ENCODE peak calls at places on chromosomes 11 and 22, in five cellular contexts. One of them, this sample, is unnamed.

GRCh38 chr11:3840289-3840869 is 380 bp downstream of the RHOG start:
- DNase-seq in HepG2: no peak
- DNase-seq in endothelial cell of umbilical vein: peak; percentile 60
- DNase-seq in NB4: peak; percentile 70
- DNase-seq in K562: no peak
- DNase-seq in this sample: no peak

GRCh38 chr11:35919244-35919643 is 24.6 kb upstream of the LDLRAD3 start:
- DNase-seq in NB4: no peak
- DNase-seq in K562: no peak
- DNase-seq in endothelial cell of umbilical vein: peak; percentile 77
- DNase-seq in HepG2: no peak
- DNase-seq in this sample: no peak

GRCh38 chr22:20203142-20204099 is 52.6 kb upstream of the CCDC188 start:
- DNase-seq in endothelial cell of umbilical vein: peak; percentile 22
- DNase-seq in NB4: no peak
- DNase-seq in HepG2: peak; percentile 36
- DNase-seq in K562: peak; percentile 89
- DNase-seq in this sample: no peak

GRCh38 chr11:113817162-113817561 is 37.6 kb downstream of the CLDN25 start:
- DNase-seq in endothelial cell of umbilical vein: no peak
- DNase-seq in NB4: no peak
- DNase-seq in K562: no peak
- DNase-seq in HepG2: no peak
- DNase-seq in this sample: no peak

GRCh38 chr11:73996161-73996747 is 12.6 kb downstream of the UCP3 start:
- DNase-seq in NB4: no peak
- DNase-seq in HepG2: no peak
- DNase-seq in endothelial cell of umbilical vein: no peak
- DNase-seq in K562: no peak
- DNase-seq in this sample: no peak

GRCh38 chr22:25666308-25666707 is 75.7 kb upstream of the MYO18B start:
- DNase-seq in HepG2: peak; percentile 95
- DNase-seq in endothelial cell of umbilical vein: no peak
- DNase-seq in K562: no peak
- DNase-seq in NB4: peak; percentile 36
- DNase-seq in this sample: peak; percentile 19

GRCh38 chr11:2793781-2794418 is 91.7 kb downstream of the CDKN1C start:
- DNase-seq in K562: no peak
- DNase-seq in HepG2: no peak
- DNase-seq in endothelial cell of umbilical vein: no peak
- DNase-seq in NB4: no peak
- DNase-seq in this sample: no peak

GRCh38 chr11:43504316-43504950 is 145.7 kb downstream of the TTC17 start:
- DNase-seq in NB4: peak; percentile 23
- DNase-seq in K562: no peak
- DNase-seq in HepG2: peak; percentile 38
- DNase-seq in endothelial cell of umbilical vein: no peak
- DNase-seq in this sample: peak; percentile 39

GRCh38 chr11:94926698-94927237 is 46.6 kb downstream of the CWC15 start:
- DNase-seq in HepG2: no peak
- DNase-seq in endothelial cell of umbilical vein: peak; percentile 94
- DNase-seq in K562: no peak
- DNase-seq in NB4: peak; percentile 33
- DNase-seq in this sample: peak; percentile 5

GRCh38 chr11:129596361-129596760 is 219.3 kb upstream of the TMEM45B start:
- DNase-seq in endothelial cell of umbilical vein: no peak
- DNase-seq in HepG2: no peak
- DNase-seq in K562: no peak
- DNase-seq in NB4: no peak
- DNase-seq in this sample: no peak

GRCh38 chr11:26783997-26784396 is 62.1 kb upstream of the SLC5A12 start:
- DNase-seq in endothelial cell of umbilical vein: no peak
- DNase-seq in NB4: no peak
- DNase-seq in K562: no peak
- DNase-seq in HepG2: no peak
- DNase-seq in this sample: no peak

GRCh38 chr22:29692327-29692640 is 27.5 kb upstream of the CABP7 start:
- DNase-seq in HepG2: no peak
- DNase-seq in K562: no peak
- DNase-seq in endothelial cell of umbilical vein: no peak
- DNase-seq in NB4: no peak
- DNase-seq in this sample: no peak

GRCh38 chr11:126720539-126721235 is 279.9 kb downstream of the KIRREL3 start:
- DNase-seq in NB4: no peak
- DNase-seq in endothelial cell of umbilical vein: no peak
- DNase-seq in K562: no peak
- DNase-seq in HepG2: no peak
- DNase-seq in this sample: no peak

GRCh38 chr22:34975721-34976120 is 90.2 kb upstream of the ISX start:
- DNase-seq in K562: no peak
- DNase-seq in NB4: peak; percentile 20
- DNase-seq in endothelial cell of umbilical vein: no peak
- DNase-seq in HepG2: no peak
- DNase-seq in this sample: no peak

GRCh38 chr11:82995754-82996398 is 75.8 kb downstream of the RAB30 start:
- DNase-seq in endothelial cell of umbilical vein: no peak
- DNase-seq in HepG2: no peak
- DNase-seq in NB4: no peak
- DNase-seq in K562: no peak
- DNase-seq in this sample: no peak

GRCh38 chr11:10540546-10540914 is 457 bp downstream of the RNF141 start:
- DNase-seq in NB4: peak; percentile 51
- DNase-seq in K562: no peak
- DNase-seq in HepG2: peak; percentile 30
- DNase-seq in endothelial cell of umbilical vein: peak; percentile 58
- DNase-seq in this sample: no peak

GRCh38 chr11:64597671-64598101 is 6.7 kb downstream of the SLC22A12 start:
- DNase-seq in endothelial cell of umbilical vein: no peak
- DNase-seq in K562: no peak
- DNase-seq in HepG2: no peak
- DNase-seq in NB4: no peak
- DNase-seq in this sample: no peak

GRCh38 chr11:13341028-13341427 is 63.4 kb downstream of the BMAL1 start:
- DNase-seq in HepG2: no peak
- DNase-seq in NB4: peak; percentile 12
- DNase-seq in endothelial cell of umbilical vein: no peak
- DNase-seq in K562: no peak
- DNase-seq in this sample: no peak

GRCh38 chr22:17172172-17172833 is 13.2 kb upstream of the HDHD5 start:
- DNase-seq in HepG2: no peak
- DNase-seq in K562: no peak
- DNase-seq in endothelial cell of umbilical vein: no peak
- DNase-seq in NB4: no peak
- DNase-seq in this sample: no peak

GRCh38 chr11:123303924-123304323 is 108.9 kb upstream of the CLMP start:
- DNase-seq in NB4: peak; percentile 18
- DNase-seq in K562: no peak
- DNase-seq in HepG2: no peak
- DNase-seq in endothelial cell of umbilical vein: no peak
- DNase-seq in this sample: peak; percentile 5

GRCh38 chr11:2703487-2704141 is 3.8 kb upstream of the KCNQ1OT1 start:
- DNase-seq in K562: no peak
- DNase-seq in HepG2: no peak
- DNase-seq in endothelial cell of umbilical vein: no peak
- DNase-seq in NB4: peak; percentile 92
- DNase-seq in this sample: no peak

GRCh38 chr11:2217211-2218081 is 45.8 kb upstream of the TH start:
- DNase-seq in NB4: no peak
- DNase-seq in endothelial cell of umbilical vein: no peak
- DNase-seq in K562: no peak
- DNase-seq in HepG2: no peak
- DNase-seq in this sample: no peak

GRCh38 chr22:40525250-40525884 is 111.2 kb downstream of the MRTFA start:
- DNase-seq in endothelial cell of umbilical vein: peak; percentile 65
- DNase-seq in NB4: peak; percentile 62
- DNase-seq in HepG2: peak; percentile 31
- DNase-seq in K562: peak; percentile 20
- DNase-seq in this sample: peak; percentile 65

GRCh38 chr22:27795053-27795452 is 6.5 kb downstream of the MN1 start:
- DNase-seq in HepG2: no peak
- DNase-seq in K562: no peak
- DNase-seq in NB4: no peak
- DNase-seq in endothelial cell of umbilical vein: no peak
- DNase-seq in this sample: no peak

GRCh38 chr22:26585104-26585790 is 4.7 kb downstream of the TPST2 start:
- DNase-seq in NB4: no peak
- DNase-seq in K562: no peak
- DNase-seq in HepG2: no peak
- DNase-seq in endothelial cell of umbilical vein: peak; percentile 80
- DNase-seq in this sample: peak; percentile 22

GRCh38 chr11:128515766-128516466 is 71.4 kb downstream of the ETS1 start:
- DNase-seq in HepG2: no peak
- DNase-seq in NB4: no peak
- DNase-seq in K562: no peak
- DNase-seq in endothelial cell of umbilical vein: no peak
- DNase-seq in this sample: no peak

GRCh38 chr11:63917685-63918523 is 940 bp upstream of the RCOR2 start:
- DNase-seq in NB4: peak; percentile 83
- DNase-seq in endothelial cell of umbilical vein: no peak
- DNase-seq in HepG2: peak; percentile 43
- DNase-seq in K562: peak; percentile 75
- DNase-seq in this sample: peak; percentile 62

GRCh38 chr22:29041408-29041807 is 20.2 kb downstream of the C22orf31 start:
- DNase-seq in K562: no peak
- DNase-seq in HepG2: no peak
- DNase-seq in NB4: no peak
- DNase-seq in endothelial cell of umbilical vein: peak; percentile 56
- DNase-seq in this sample: no peak

GRCh38 chr11:71172680-71173079 is 79.7 kb downstream of the SHANK2 start:
- DNase-seq in endothelial cell of umbilical vein: no peak
- DNase-seq in HepG2: no peak
- DNase-seq in NB4: no peak
- DNase-seq in K562: no peak
- DNase-seq in this sample: no peak

GRCh38 chr22:19111140-19111539 is 11.1 kb downstream of the DGCR2 start:
- DNase-seq in NB4: peak; percentile 35
- DNase-seq in K562: peak; percentile 61
- DNase-seq in endothelial cell of umbilical vein: no peak
- DNase-seq in HepG2: no peak
- DNase-seq in this sample: no peak

GRCh38 chr11:132626446-132626845 is 905.9 kb downstream of the OPCML start:
- DNase-seq in endothelial cell of umbilical vein: no peak
- DNase-seq in NB4: no peak
- DNase-seq in K562: no peak
- DNase-seq in HepG2: no peak
- DNase-seq in this sample: no peak
- TF ChIP-seq MYC in endothelial cell of umbilical vein: no peak
- TF ChIP-seq MYC in NB4: no peak
- TF ChIP-seq MYC in K562: no peak
- TF ChIP-seq MYC in HepG2: no peak
- TF ChIP-seq MYC in this sample: no peak

DNA sequence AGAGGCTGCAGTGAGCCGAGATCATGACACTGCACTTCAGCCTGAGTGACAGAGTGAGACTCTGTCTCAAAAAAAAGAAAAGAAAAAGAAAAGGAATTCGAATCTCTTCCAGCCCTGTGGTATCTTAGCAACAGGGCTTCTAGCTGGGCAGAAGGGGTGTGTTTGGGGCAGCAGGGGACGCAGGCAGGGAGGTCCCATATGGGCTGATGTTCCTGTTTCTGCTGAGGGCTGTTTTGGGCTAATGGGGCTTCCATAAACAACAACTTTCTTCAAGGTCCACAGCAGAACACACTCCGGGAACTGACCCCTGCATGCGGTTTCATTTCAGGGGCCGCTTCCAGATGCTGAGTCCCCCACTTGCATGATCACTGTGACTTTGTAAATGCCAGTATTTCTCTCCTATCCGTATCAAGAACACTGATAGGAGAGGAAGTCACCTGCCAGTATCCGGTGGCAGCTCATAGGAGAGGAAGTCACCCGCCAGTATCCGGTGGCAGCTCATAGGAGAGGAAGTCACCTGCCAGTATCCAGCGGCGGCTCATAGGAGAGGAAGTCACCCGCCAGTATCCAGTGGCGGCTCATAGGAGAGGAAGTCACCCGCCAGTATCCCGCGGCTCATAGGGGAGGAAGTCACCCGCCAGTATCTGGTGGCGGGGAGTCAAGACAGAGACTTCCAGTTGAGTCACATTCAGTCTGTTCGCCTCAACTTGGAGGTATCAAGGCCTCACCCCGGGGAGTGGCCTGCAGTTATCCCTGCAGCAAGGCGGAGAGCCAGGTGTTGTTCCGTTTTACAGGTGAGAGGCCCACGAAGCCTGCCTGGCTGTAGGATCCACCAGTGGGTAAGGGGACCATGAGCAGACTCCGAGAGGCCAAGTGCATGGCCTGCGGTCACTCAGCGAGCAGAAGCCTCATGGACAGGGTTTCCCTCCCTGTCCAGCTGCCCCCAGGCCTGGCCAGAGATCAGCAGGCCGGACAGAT is 8.3 kb upstream of the FGF19 start:
- DNase-seq in NB4: peak; percentile 78
- DNase-seq in K562: no peak
- DNase-seq in endothelial cell of umbilical vein: no peak
- DNase-seq in HepG2: no peak
- DNase-seq in this sample: no peak
- TF ChIP-seq MYC in NB4: no peak
- TF ChIP-seq MYC in K562: no peak
- TF ChIP-seq MYC in endothelial cell of umbilical vein: no peak
- TF ChIP-seq MYC in HepG2: no peak
- TF ChIP-seq MYC in this sample: no peak

DNA sequence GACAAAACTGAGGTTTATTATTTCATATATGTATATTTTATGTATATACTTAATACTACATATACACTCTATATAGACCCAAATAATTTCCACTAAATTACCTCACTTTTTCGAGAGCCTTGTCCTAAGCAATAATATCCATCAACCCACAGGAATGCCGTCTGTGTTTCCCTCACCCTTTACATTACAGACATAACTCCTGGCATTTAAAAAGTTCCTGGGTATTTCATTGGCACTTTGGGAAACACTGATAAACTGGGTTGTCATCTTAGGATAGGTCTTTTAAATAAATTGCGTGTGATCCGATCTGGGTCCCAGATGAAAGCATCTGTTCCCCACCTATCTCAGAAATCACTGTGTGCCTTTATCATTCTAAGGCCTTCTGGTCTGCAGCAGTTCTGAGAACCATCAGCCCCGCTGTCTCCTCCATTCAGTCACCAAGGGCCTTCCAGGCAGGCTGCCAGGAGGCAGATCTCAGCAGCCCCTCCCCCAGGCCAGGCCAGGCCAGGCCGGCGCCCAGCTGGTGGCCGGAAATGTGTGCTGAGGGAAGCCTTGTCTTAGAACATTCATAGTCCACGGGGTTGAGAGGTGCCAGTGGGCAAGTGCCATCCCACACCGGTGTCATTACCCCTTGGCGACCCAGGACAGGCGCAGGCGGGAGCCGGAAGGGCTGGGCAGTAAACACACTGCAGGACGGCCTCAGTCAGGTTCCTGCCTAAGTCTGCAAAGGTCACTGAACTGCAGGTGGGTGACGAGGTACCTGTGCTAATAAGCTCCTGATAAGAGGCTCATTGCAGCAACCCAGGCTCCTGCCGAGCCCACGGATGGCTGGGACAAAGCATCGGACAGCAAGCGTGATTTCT is 3.3 kb downstream of the FGF19 start:
- DNase-seq in HepG2: peak; percentile 66
- DNase-seq in NB4: no peak
- DNase-seq in endothelial cell of umbilical vein: peak; percentile 74
- DNase-seq in K562: peak; percentile 76
- DNase-seq in this sample: peak; percentile 38
- TF ChIP-seq MYC in HepG2: peak; percentile 39
- TF ChIP-seq MYC in NB4: no peak
- TF ChIP-seq MYC in endothelial cell of umbilical vein: no peak
- TF ChIP-seq MYC in K562: no peak
- TF ChIP-seq MYC in this sample: no peak

GRCh38 chr11:859394-860131 is 16.9 kb downstream of the TSPAN4 start:
- DNase-seq in endothelial cell of umbilical vein: peak; percentile 64
- DNase-seq in NB4: no peak
- DNase-seq in HepG2: no peak
- DNase-seq in K562: peak; percentile 59
- DNase-seq in this sample: peak; percentile 70
- TF ChIP-seq MYC in endothelial cell of umbilical vein: no peak
- TF ChIP-seq MYC in NB4: no peak
- TF ChIP-seq MYC in HepG2: no peak
- TF ChIP-seq MYC in K562: no peak
- TF ChIP-seq MYC in this sample: no peak

This sample was measured in A549.